ENCODE peak calls at places on chromosomes 6 and 20, in four cellular contexts. P is SK-N-SH, H is GM12878, Y is K562. S is an unnamed sample.

GRCh38 chr20:2519115-2519815 is 10.6 kb upstream of the ZNF343 start:
- DNase-seq in P (no peak), Y (no peak), H (no peak), S (no peak)

GRCh38 chr6:148854086-148854485 is 107.3 kb downstream of the UST start:
- DNase-seq in H (no peak), Y (no peak), P (no peak), S (no peak)

GRCh38 chr6:45387236-45387635 is 9.5 kb upstream of the SUPT3H start:
- DNase-seq in P (no peak), H (no peak), Y (no peak), S (no peak)

GRCh38 chr6:142645663-142646062 is 299.3 kb downstream of the HIVEP2 start:
- DNase-seq in Y (no peak), H (no peak), P (no peak), S (no peak)

GRCh38 chr20:52529856-52530255 is 338.3 kb upstream of the ZFP64 start:
- DNase-seq in P (no peak), Y (no peak), H (no peak), S (no peak)

GRCh38 chr6:34872332-34872731 is 15.5 kb downstream of the TAF11 start:
- DNase-seq in Y (peak), P (no peak), H (no peak), S (no peak)

GRCh38 chr6:98054453-98054852 is 771.4 kb upstream of the MMS22L start:
- DNase-seq in H (no peak), P (no peak), Y (no peak), S (no peak)

GRCh38 chr20:58192567-58192966 is 35.9 kb downstream of the ANKRD60 start:
- DNase-seq in Y (peak), H (no peak), P (peak), S (peak)

GRCh38 chr20:59676877-59677140 is 72.5 kb downstream of the PHACTR3 start:
- DNase-seq in P (no peak), H (no peak), Y (no peak), S (no peak)

GRCh38 chr6:137892271-137892708 is 25.2 kb downstream of the TNFAIP3 start:
- DNase-seq in P (no peak), Y (no peak), H (no peak), S (no peak)

GRCh38 chr6:159074866-159075265 is 30.1 kb upstream of the TAGAP start:
- DNase-seq in P (peak), Y (no peak), H (no peak), S (no peak)

GRCh38 chr6:53432318-53433161 is 83.8 kb upstream of the ELOVL5 start:
- DNase-seq in P (no peak), H (no peak), Y (no peak), S (no peak)

GRCh38 chr20:9514072-9514460 is 324 bp upstream of the LAMP5 start:
- DNase-seq in P (peak), H (no peak), Y (no peak), S (no peak)

GRCh38 chr20:23224806-23225205 is 125.8 kb upstream of the NXT1 start:
- DNase-seq in P (no peak), H (no peak), Y (no peak), S (no peak)

GRCh38 chr6:143973097-143973979 is 34.7 kb downstream of the PLAGL1 start:
- DNase-seq in P (no peak), H (no peak), Y (no peak), S (peak)

GRCh38 chr6:137697267-137697938 is 169.7 kb upstream of the TNFAIP3 start:
- DNase-seq in P (no peak), H (no peak), Y (no peak), S (peak)

GRCh38 chr20:44780226-44780625 is 30.1 kb downstream of the RIMS4 start:
- DNase-seq in Y (peak), P (no peak), H (no peak), S (peak)

GRCh38 chr6:10393544-10394225 is 21.2 kb downstream of the TFAP2A start:
- DNase-seq in Y (no peak), H (no peak), P (no peak), S (no peak)

GRCh38 chr6:31203345-31203979 is 33.0 kb upstream of the POU5F1 start:
- DNase-seq in H (peak), P (no peak), Y (no peak), S (no peak)

GRCh38 chr20:51918561-51918960 is 116.2 kb upstream of the SALL4 start:
- DNase-seq in Y (no peak), P (no peak), H (no peak), S (no peak)

GRCh38 chr20:40535816-40536215 is 153.2 kb downstream of the MAFB start:
- DNase-seq in H (no peak), Y (no peak), P (no peak), S (no peak)

GRCh38 chr20:25148181-25148981 is 47.1 kb upstream of the ENTPD6 start:
- DNase-seq in Y (no peak), P (peak), H (no peak), S (peak)

GRCh38 chr20:10555865-10556308 is 117.9 kb downstream of the JAG1 start:
- DNase-seq in P (no peak), Y (no peak), H (no peak), S (no peak)

GRCh38 chr6:41430875-41431274 is 95.5 kb downstream of the NCR2 start:
- DNase-seq in P (no peak), Y (no peak), H (no peak), S (no peak)

GRCh38 chr20:38115205-38115604 is 49.9 kb downstream of the TGM2 start:
- DNase-seq in H (no peak), Y (no peak), P (no peak), S (no peak)

GRCh38 chr20:41205313-41205712 is 68.0 kb downstream of the PLCG1 start:
- DNase-seq in H (no peak), P (no peak), Y (no peak), S (no peak)

GRCh38 chr20:24782801-24783630 is 166.1 kb upstream of the CST7 start:
- DNase-seq in H (no peak), Y (no peak), P (peak), S (peak)

GRCh38 chr6:36677059-36677749 is 1.3 kb upstream of the CDKN1A start:
- DNase-seq in P (peak), H (no peak), Y (no peak), S (no peak)

GRCh38 chr6:110432285-110432899 is 17.0 kb upstream of the DDO start:
- DNase-seq in H (no peak), Y (no peak), P (no peak), S (no peak)

GRCh38 chr20:44886276-44886671 is 769 bp downstream of the YWHAB start:
- DNase-seq in P (no peak), H (no peak), Y (no peak), S (no peak)

GRCh38 chr20:11060423-11061205 is 386.8 kb upstream of the JAG1 start:
- DNase-seq in Y (no peak), P (no peak), H (no peak), S (no peak)

DNA sequence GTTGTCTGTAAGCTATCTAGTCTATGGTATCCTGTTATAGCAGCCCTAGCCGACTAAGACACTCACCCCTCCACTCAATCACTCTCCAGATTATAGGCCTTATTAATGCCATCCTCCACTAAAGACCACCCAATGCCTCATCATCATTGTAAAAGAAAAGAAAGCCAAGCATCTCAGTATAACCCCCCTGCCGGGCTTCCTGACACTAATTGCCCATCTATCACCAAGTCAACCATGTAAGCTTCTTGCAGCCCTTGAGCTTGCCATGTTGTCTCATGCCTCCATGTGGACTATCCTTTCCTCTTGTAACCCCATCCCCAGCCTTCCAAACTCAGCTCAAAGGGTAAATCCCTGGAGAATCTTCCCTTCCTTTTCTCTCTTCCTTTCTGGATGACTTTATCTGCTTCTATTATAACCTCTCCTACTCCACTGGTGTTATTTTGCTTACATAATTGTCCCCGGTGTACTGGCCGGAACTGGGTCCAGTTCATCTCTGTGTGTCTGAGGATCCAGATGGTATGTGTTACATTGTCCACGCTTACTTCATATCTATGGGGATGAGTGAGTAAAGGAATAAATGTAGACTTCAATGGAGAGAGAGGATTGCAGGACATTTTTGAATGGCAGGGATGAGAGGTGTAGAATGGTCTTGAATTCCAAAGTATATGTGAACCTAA is 202.9 kb upstream of the SOX4 start:
- DNase-seq in Y (no peak), P (no peak), H (no peak), S (no peak)
- TF ChIP-seq USF1 in Y (no peak), P (no peak), H (no peak), S (no peak)

GRCh38 chr6:165663736-165664552 is 903 bp upstream of the PDE10A start:
- DNase-seq in P (no peak), H (no peak), Y (no peak), S (peak)
- TF ChIP-seq USF1 in P (no peak), H (no peak), Y (no peak), S (no peak)

DNA sequence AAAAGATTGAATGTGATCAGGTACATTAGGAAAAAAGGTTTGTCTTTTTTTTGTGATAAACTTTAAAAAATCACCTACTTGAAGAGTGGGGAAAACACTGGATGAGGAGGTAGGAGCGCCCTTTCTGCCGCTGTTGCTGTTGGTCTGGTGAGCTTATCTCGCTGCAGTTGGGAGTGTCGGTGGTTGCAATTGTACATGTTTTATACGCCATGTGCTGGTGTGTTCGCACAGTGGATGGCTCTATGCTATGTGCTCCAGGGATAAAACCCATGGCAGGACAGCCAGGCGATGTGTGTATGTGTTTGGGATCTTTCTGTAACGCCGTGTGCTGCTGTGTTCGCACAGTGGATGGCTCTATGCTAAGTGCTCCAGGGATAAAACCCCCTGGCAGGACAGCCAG is 1.7 kb downstream of the SLC22A3 start:
- DNase-seq in H (no peak), P (no peak), Y (no peak), S (no peak)
- TF ChIP-seq USF1 in H (no peak), P (no peak), Y (no peak), S (no peak)

GRCh38 chr6:169960891-169961611 is 209.6 kb downstream of the ERMARD start:
- DNase-seq in P (peak), H (no peak), Y (no peak), S (no peak)
- TF ChIP-seq USF1 in P (no peak), H (no peak), Y (no peak), S (no peak)

GRCh38 chr6:134902074-134902861 is 47.6 kb downstream of the ALDH8A1 start:
- DNase-seq in H (no peak), P (no peak), Y (no peak), S (no peak)
- TF ChIP-seq USF1 in H (no peak), P (no peak), Y (no peak), S (no peak)

GRCh38 chr20:63570281-63571086 is 3.6 kb downstream of the HELZ2 start:
- DNase-seq in H (no peak), P (no peak), Y (no peak), S (no peak)
- TF ChIP-seq USF1 in H (no peak), P (no peak), Y (no peak), S (no peak)

GRCh38 chr6:89580997-89581666 is 57.4 kb downstream of the LYRM2 start:
- DNase-seq in H (no peak), Y (no peak), P (no peak), S (no peak)

GRCh38 chr6:89574860-89575561 is 63.5 kb downstream of the LYRM2 start:
- DNase-seq in P (no peak), Y (no peak), H (no peak), S (no peak)

GRCh38 chr6:89575562-89575960 is 63.0 kb downstream of the LYRM2 start:
- DNase-seq in H (no peak), P (no peak), Y (no peak), S (no peak)
- TF ChIP-seq USF1 in H (no peak), P (no peak), Y (no peak), S (no peak)

S was measured in WTC11.